ENCODE peak calls at places on chromosomes 11 and 22, in four cellular contexts. F, C, Q and W are unnamed samples.

GRCh38 chr11:69131644-69132300 is 24.0 kb upstream of the SMIM38 start:
- DNase-seq in F (no peak), C (peak; percentile 49), Q (peak; percentile 70), W (no peak)

GRCh38 chr11:6405837-6406236 is 13.1 kb downstream of the APBB1 start:
- DNase-seq in F (no peak), C (no peak), Q (no peak), W (no peak)

GRCh38 chr22:44398791-44399190 is 86.0 kb upstream of the SHISAL1 start:
- DNase-seq in F (no peak), C (no peak), Q (no peak), W (no peak)

GRCh38 chr11:125025968-125026367 is 37.1 kb upstream of the SLC37A2 start:
- DNase-seq in F (no peak), C (no peak), Q (no peak), W (no peak)

GRCh38 chr11:78374917-78375316 is 42.7 kb downstream of the GAB2 start:
- DNase-seq in F (no peak), C (no peak), Q (no peak), W (no peak)

GRCh38 chr11:2095542-2095941 is 43.6 kb downstream of the IGF2 start:
- DNase-seq in F (no peak), C (no peak), Q (no peak), W (no peak)

GRCh38 chr22:21444701-21445436 is 22.3 kb upstream of the TMEM191C start:
- DNase-seq in F (no peak), C (no peak), Q (no peak), W (no peak)

GRCh38 chr22:37196539-37197450 is 8.7 kb upstream of the C1QTNF6 start:
- DNase-seq in F (no peak), C (peak; percentile 57), Q (peak; percentile 78), W (no peak)

GRCh38 chr11:15793032-15793996 is 563.0 kb downstream of the SOX6 start:
- DNase-seq in F (no peak), C (no peak), Q (peak; percentile 96), W (no peak)

GRCh38 chr22:22657712-22658111 is 13.3 kb downstream of the GGTLC2 start:
- DNase-seq in F (no peak), C (no peak), Q (no peak), W (no peak)

GRCh38 chr22:49553076-49553475 is 274.6 kb downstream of the BRD1 start:
- DNase-seq in F (no peak), C (no peak), Q (no peak), W (no peak)

GRCh38 chr11:1654388-1655167 is 25.0 kb downstream of the KRTAP5-5 start:
- DNase-seq in F (no peak), C (no peak), Q (no peak), W (no peak)

GRCh38 chr22:37079158-37079557 is 27.6 kb downstream of the KCTD17 start:
- DNase-seq in F (no peak), C (no peak), Q (no peak), W (no peak)

GRCh38 chr11:46649180-46649738 is 31.9 kb downstream of the ATG13 start:
- DNase-seq in F (no peak), C (peak; percentile 88), Q (peak; percentile 83), W (no peak)

GRCh38 chr11:84687433-84687832 is 939.7 kb downstream of the DLG2 start:
- DNase-seq in F (no peak), C (no peak), Q (peak; percentile 56), W (no peak)

GRCh38 chr11:62461740-62462522 is 43.1 kb downstream of the SCGB1A1 start:
- DNase-seq in F (no peak), C (no peak), Q (no peak), W (no peak)

GRCh38 chr11:114081641-114082414 is 22.3 kb downstream of the ZBTB16 start:
- DNase-seq in F (no peak), C (peak; percentile 49), Q (no peak), W (no peak)

GRCh38 chr11:77055056-77055680 is 11.6 kb upstream of the CAPN5 start:
- DNase-seq in F (no peak), C (no peak), Q (no peak), W (no peak)

GRCh38 chr22:37428649-37429586 is 1.6 kb upstream of the ELFN2 start:
- DNase-seq in F (peak; percentile 46), C (no peak), Q (peak; percentile 25), W (no peak)

GRCh38 chr11:132186699-132187098 is 816.3 kb downstream of the NTM start:
- DNase-seq in F (no peak), C (no peak), Q (no peak), W (no peak)

GRCh38 chr11:37353192-37353591 is 755.2 kb upstream of the RAG2 start:
- DNase-seq in F (no peak), C (no peak), Q (no peak), W (no peak)

GRCh38 chr22:26323013-26323412 is 106.0 kb upstream of the ASPHD2 start:
- DNase-seq in F (no peak), C (no peak), Q (no peak), W (no peak)

GRCh38 chr11:20057055-20057943 is 103.0 kb downstream of the DBX1 start:
- DNase-seq in F (no peak), C (no peak), Q (peak; percentile 93), W (no peak)

GRCh38 chr11:38006466-38006865 is 1408.4 kb upstream of the RAG2 start:
- DNase-seq in F (no peak), C (no peak), Q (no peak), W (no peak)

GRCh38 chr11:33949201-33949913 is 57.5 kb upstream of the LMO2 start:
- DNase-seq in F (no peak), C (no peak), Q (no peak), W (no peak)

GRCh38 chr22:35458547-35459422 is 58.8 kb downstream of the MCM5 start:
- DNase-seq in F (no peak), C (no peak), Q (no peak), W (no peak)

GRCh38 chr11:20353829-20354434 is 9.6 kb upstream of the HTATIP2 start:
- DNase-seq in F (no peak), C (no peak), Q (no peak), W (no peak)

GRCh38 chr11:2531277-2531986 is 86.6 kb downstream of the KCNQ1 start:
- DNase-seq in F (peak; percentile 23), C (no peak), Q (peak; percentile 12), W (no peak)

GRCh38 chr22:50467773-50468440 is 6.9 kb downstream of the SBF1 start:
- DNase-seq in F (no peak), C (no peak), Q (no peak), W (no peak)

GRCh38 chr11:9820260-9820659 is 156.4 kb downstream of the SWAP70 start:
- DNase-seq in F (no peak), C (no peak), Q (no peak), W (no peak)

GRCh38 chr11:75126564-75126963 is 24.3 kb upstream of the SLCO2B1 start:
- DNase-seq in F (no peak), C (no peak), Q (no peak), W (no peak)

GRCh38 chr22:30460147-30460546 is 11.7 kb downstream of the SEC14L3 start:
- DNase-seq in F (no peak), C (no peak), Q (no peak), W (no peak)

GRCh38 chr11:65500262-65501004 is 1.6 kb downstream of the MALAT1 start:
- DNase-seq in F (peak; percentile 46), C (no peak), Q (no peak), W (no peak)